ENCODE peak calls at places on chromosome 9, in seven cellular contexts. One of them, this sample, is unnamed.

GRCh38 chr9:114626415-114627029 is 15.4 kb downstream of the TMEM268 start:
- DNase-seq in NCI-H2171: no peak
- DNase-seq in activated T-helper 2 cell treated with anti-CD3 and anti-CD28 coated beads, Interferon-gamma antibody, Interleukin-2, Interleukin-4, amounts not matched to agents 10 μg/mL and 5 μg/mL and 100 μg/mL, durations not matched to agents 14 hours and 24 hours and 36 hours: no peak
- DNase-seq in NCI-H524: no peak
- DNase-seq in left colon: no peak
- DNase-seq in AG09319: no peak
- DNase-seq in psoas muscle: no peak
- DNase-seq in this sample: no peak

GRCh38 chr9:20209421-20210340 is 412.6 kb downstream of the MLLT3 start:
- DNase-seq in psoas muscle: no peak
- DNase-seq in left colon: no peak
- DNase-seq in activated T-helper 2 cell treated with anti-CD3 and anti-CD28 coated beads, Interferon-gamma antibody, Interleukin-2, Interleukin-4, amounts not matched to agents 10 μg/mL and 5 μg/mL and 100 μg/mL, durations not matched to agents 14 hours and 24 hours and 36 hours: peak
- DNase-seq in NCI-H2171: no peak
- DNase-seq in NCI-H524: no peak
- DNase-seq in AG09319: no peak
- DNase-seq in this sample: peak

GRCh38 chr9:106420511-106420944 is 442.4 kb upstream of the ZNF462 start:
- DNase-seq in psoas muscle: no peak
- DNase-seq in NCI-H2171: no peak
- DNase-seq in activated T-helper 2 cell treated with anti-CD3 and anti-CD28 coated beads, Interferon-gamma antibody, Interleukin-2, Interleukin-4, amounts not matched to agents 10 μg/mL and 5 μg/mL and 100 μg/mL, durations not matched to agents 14 hours and 24 hours and 36 hours: no peak
- DNase-seq in left colon: no peak
- DNase-seq in AG09319: peak
- DNase-seq in NCI-H524: no peak
- DNase-seq in this sample: no peak

GRCh38 chr9:14221558-14221957 is 92.4 kb downstream of the NFIB start:
- DNase-seq in NCI-H2171: no peak
- DNase-seq in psoas muscle: no peak
- DNase-seq in AG09319: no peak
- DNase-seq in NCI-H524: no peak
- DNase-seq in left colon: no peak
- DNase-seq in activated T-helper 2 cell treated with anti-CD3 and anti-CD28 coated beads, Interferon-gamma antibody, Interleukin-2, Interleukin-4, amounts not matched to agents 10 μg/mL and 5 μg/mL and 100 μg/mL, durations not matched to agents 14 hours and 24 hours and 36 hours: no peak
- DNase-seq in this sample: no peak

GRCh38 chr9:133563286-133564213 is 29.0 kb downstream of the ADAMTSL2 start:
- DNase-seq in activated T-helper 2 cell treated with anti-CD3 and anti-CD28 coated beads, Interferon-gamma antibody, Interleukin-2, Interleukin-4, amounts not matched to agents 10 μg/mL and 5 μg/mL and 100 μg/mL, durations not matched to agents 14 hours and 24 hours and 36 hours: no peak
- DNase-seq in NCI-H524: no peak
- DNase-seq in psoas muscle: peak
- DNase-seq in left colon: peak
- DNase-seq in AG09319: no peak
- DNase-seq in NCI-H2171: peak
- DNase-seq in this sample: no peak

GRCh38 chr9:135494791-135495559 is 5.5 kb upstream of the MRPS2 start:
- DNase-seq in activated T-helper 2 cell treated with anti-CD3 and anti-CD28 coated beads, Interferon-gamma antibody, Interleukin-2, Interleukin-4, amounts not matched to agents 10 μg/mL and 5 μg/mL and 100 μg/mL, durations not matched to agents 14 hours and 24 hours and 36 hours: no peak
- DNase-seq in AG09319: no peak
- DNase-seq in psoas muscle: no peak
- DNase-seq in NCI-H2171: no peak
- DNase-seq in left colon: no peak
- DNase-seq in NCI-H524: no peak
- DNase-seq in this sample: no peak

GRCh38 chr9:27870404-27870803 is 297.1 kb upstream of the C9orf72 start:
- DNase-seq in NCI-H524: no peak
- DNase-seq in AG09319: no peak
- DNase-seq in left colon: no peak
- DNase-seq in NCI-H2171: no peak
- DNase-seq in activated T-helper 2 cell treated with anti-CD3 and anti-CD28 coated beads, Interferon-gamma antibody, Interleukin-2, Interleukin-4, amounts not matched to agents 10 μg/mL and 5 μg/mL and 100 μg/mL, durations not matched to agents 14 hours and 24 hours and 36 hours: no peak
- DNase-seq in psoas muscle: no peak
- DNase-seq in this sample: no peak

GRCh38 chr9:96495341-96495740 is 45.4 kb downstream of the HABP4 start:
- DNase-seq in left colon: no peak
- DNase-seq in NCI-H524: no peak
- DNase-seq in activated T-helper 2 cell treated with anti-CD3 and anti-CD28 coated beads, Interferon-gamma antibody, Interleukin-2, Interleukin-4, amounts not matched to agents 10 μg/mL and 5 μg/mL and 100 μg/mL, durations not matched to agents 14 hours and 24 hours and 36 hours: no peak
- DNase-seq in AG09319: peak
- DNase-seq in NCI-H2171: no peak
- DNase-seq in psoas muscle: no peak
- DNase-seq in this sample: no peak

GRCh38 chr9:97852001-97852398 is 1.0 kb upstream of the FOXE1 start:
- DNase-seq in NCI-H524: no peak
- DNase-seq in activated T-helper 2 cell treated with anti-CD3 and anti-CD28 coated beads, Interferon-gamma antibody, Interleukin-2, Interleukin-4, amounts not matched to agents 10 μg/mL and 5 μg/mL and 100 μg/mL, durations not matched to agents 14 hours and 24 hours and 36 hours: no peak
- DNase-seq in NCI-H2171: no peak
- DNase-seq in left colon: no peak
- DNase-seq in AG09319: no peak
- DNase-seq in psoas muscle: no peak
- DNase-seq in this sample: no peak

GRCh38 chr9:93288341-93288740 is 104.4 kb downstream of the WNK2 start:
- DNase-seq in NCI-H524: no peak
- DNase-seq in left colon: peak
- DNase-seq in activated T-helper 2 cell treated with anti-CD3 and anti-CD28 coated beads, Interferon-gamma antibody, Interleukin-2, Interleukin-4, amounts not matched to agents 10 μg/mL and 5 μg/mL and 100 μg/mL, durations not matched to agents 14 hours and 24 hours and 36 hours: no peak
- DNase-seq in AG09319: no peak
- DNase-seq in psoas muscle: peak
- DNase-seq in NCI-H2171: no peak
- DNase-seq in this sample: peak

GRCh38 chr9:94150890-94151660 is 66.8 kb downstream of the PTPDC1 start:
- DNase-seq in NCI-H2171: no peak
- DNase-seq in activated T-helper 2 cell treated with anti-CD3 and anti-CD28 coated beads, Interferon-gamma antibody, Interleukin-2, Interleukin-4, amounts not matched to agents 10 μg/mL and 5 μg/mL and 100 μg/mL, durations not matched to agents 14 hours and 24 hours and 36 hours: no peak
- DNase-seq in NCI-H524: no peak
- DNase-seq in AG09319: no peak
- DNase-seq in left colon: no peak
- DNase-seq in psoas muscle: no peak
- DNase-seq in this sample: no peak

This sample was measured in activated CD4-positive, alpha-beta memory T cell treated with anti-CD3 and anti-CD28 coated beads, Interleukin-2, amount 10 ng/mL, durations not matched to agents 7 days and 5 days.